ENCODE peak calls at places on chromosomes 16 and 17, in nine cellular contexts. F is right lobe of liver; N is activated CD8-positive, alpha-beta memory T cell treated with anti-CD3 and anti-CD28 coated beads, Interleukin-2, amount 10 ng/mL, durations not matched to agents 7 days and 5 days; E is upper lobe of left lung; P is pancreas; M is body of pancreas; G is effector memory CD8-positive, alpha-beta T cell; I is activated T-cell treated with anti-CD3 and anti-CD28 coated beads, Interleukin-2, amount 50 U/mL, for 4 hours; S is gastroesophageal sphincter. H is an unnamed sample.
A peak's percentile ranks its signal among the peaks of the same experiment; 100 is the strongest.

GRCh38 chr17:31739300-31739699 is 119.7 kb downstream of the COPRS start:
- ATAC-seq in P (no peak), F (no peak), M (no peak), N (no peak), E (no peak), I (no peak), G (no peak), S (peak; percentile 37), H (no peak)

GRCh38 chr17:46175891-46176290 is 17.3 kb downstream of the KANSL1 start:
- ATAC-seq in E (no peak), F (no peak), I (peak; percentile 29), M (no peak), P (peak; percentile 6), N (no peak), S (no peak), G (no peak), H (no peak)

GRCh38 chr17:44794699-44795413 is 35.2 kb downstream of the GJC1 start:
- ATAC-seq in F (peak; percentile 56), G (no peak), I (no peak), N (no peak), P (peak; percentile 50), S (peak; percentile 32), E (peak; percentile 25), M (no peak), H (peak; percentile 78)

GRCh38 chr16:17448640-17449638 is 21.8 kb downstream of the XYLT1 start:
- ATAC-seq in I (peak; percentile 64), F (peak; percentile 55), M (no peak), S (peak; percentile 74), G (peak; percentile 85), N (peak; percentile 89), E (peak; percentile 82), P (peak; percentile 80), H (peak; percentile 83)

GRCh38 chr17:72185571-72185970 is 64.8 kb downstream of the SOX9 start:
- ATAC-seq in M (no peak), I (no peak), P (no peak), S (peak; percentile 65), G (no peak), F (no peak), N (no peak), E (no peak), H (no peak)

GRCh38 chr17:4796550-4796915 is 569 bp downstream of the PSMB6 start:
- ATAC-seq in I (peak; percentile 44), S (no peak), E (no peak), G (no peak), F (peak; percentile 47), N (peak; percentile 18), P (no peak), M (no peak), H (no peak)

GRCh38 chr16:85360323-85361277 is 248.3 kb upstream of the CIBAR2 start:
- ATAC-seq in P (peak; percentile 65), F (peak; percentile 31), N (no peak), E (no peak), M (peak; percentile 69), G (no peak), S (no peak), I (no peak), H (no peak)

GRCh38 chr17:68573338-68573737 is 27.8 kb downstream of the FAM20A start:
- ATAC-seq in P (no peak), S (no peak), I (no peak), E (no peak), N (no peak), F (no peak), G (no peak), M (no peak), H (no peak)

GRCh38 chr16:86405319-86405718 is 105.0 kb upstream of the FOXF1 start:
- ATAC-seq in M (no peak), F (no peak), I (no peak), G (no peak), P (no peak), E (no peak), S (no peak), N (no peak), H (no peak)

GRCh38 chr16:69057400-69058378 is 47.8 kb upstream of the HAS3 start:
- ATAC-seq in M (peak; percentile 89), I (no peak), G (no peak), S (peak; percentile 66), P (peak; percentile 88), N (no peak), F (peak; percentile 94), E (peak; percentile 37), H (no peak)

GRCh38 chr16:75445298-75445697 is 12.0 kb upstream of the CFDP1 start:
- ATAC-seq in I (no peak), S (no peak), M (no peak), P (no peak), N (no peak), E (no peak), F (no peak), G (no peak), H (no peak)

GRCh38 chr16:23188911-23189310 is 6.4 kb downstream of the SCNN1G start:
- ATAC-seq in G (no peak), S (no peak), P (no peak), E (no peak), N (no peak), I (no peak), F (no peak), M (no peak), H (no peak)

GRCh38 chr16:71421911-71422310 is 19.9 kb downstream of the TLE7 start:
- ATAC-seq in M (no peak), F (peak; percentile 65), P (peak; percentile 54), E (no peak), G (peak; percentile 41), N (peak; percentile 34), I (peak; percentile 29), S (no peak), H (peak; percentile 69)

GRCh38 chr16:66326995-66327513 is 39.4 kb upstream of the CDH5 start:
- ATAC-seq in M (peak; percentile 74), G (no peak), S (no peak), F (peak; percentile 47), I (no peak), N (no peak), P (peak; percentile 89), E (peak; percentile 27), H (no peak)

GRCh38 chr17:55730380-55730779 is 7.7 kb upstream of the TMEM100 start:
- ATAC-seq in S (no peak), M (no peak), F (no peak), G (no peak), E (no peak), P (no peak), I (no peak), N (no peak), H (no peak)

GRCh38 chr17:7410634-7411426 is 3.2 kb downstream of the NLGN2 start:
- ATAC-seq in N (no peak), I (no peak), F (no peak), P (no peak), S (no peak), G (no peak), E (no peak), M (no peak), H (no peak)

GRCh38 chr17:44959821-44960523 is 8.1 kb downstream of the C1QL1 start:
- ATAC-seq in M (no peak), E (no peak), G (no peak), F (no peak), S (no peak), I (peak; percentile 70), N (no peak), P (no peak), H (peak; percentile 11)

GRCh38 chr16:52283581-52284375 is 263.2 kb downstream of the TOX3 start:
- ATAC-seq in I (no peak), N (no peak), S (no peak), G (no peak), P (no peak), F (no peak), E (no peak), M (no peak), H (no peak)

H was measured in activated T-helper 17 cell treated with anti-CD3 and anti-CD28 coated beads, Interleukin-2, amount 50 U/mL, for 72 hours.